ENCODE peak calls at places on chromosomes 11 and 22, in ten cellular contexts. One of them, this sample, is unnamed.

GRCh38 chr11:127627629-127628462 is 627.3 kb upstream of the KIRREL3 start:
- DNase-seq in IMR-90: peak
- DNase-seq in stomach: no peak
- DNase-seq in foreskin fibroblast: no peak
- DNase-seq in heart left ventricle: no peak
- DNase-seq in osteocyte: no peak
- DNase-seq in brain microvascular endothelial cell: no peak
- DNase-seq in progenitor cell of endocrine pancreas: no peak
- DNase-seq in AG04449: no peak
- DNase-seq in lower lobe of right lung: no peak
- DNase-seq in this sample: no peak

GRCh38 chr11:116736763-116737162 is 36.0 kb downstream of the BUD13 start:
- DNase-seq in IMR-90: no peak
- DNase-seq in stomach: no peak
- DNase-seq in foreskin fibroblast: no peak
- DNase-seq in heart left ventricle: no peak
- DNase-seq in osteocyte: no peak
- DNase-seq in brain microvascular endothelial cell: no peak
- DNase-seq in progenitor cell of endocrine pancreas: no peak
- DNase-seq in AG04449: no peak
- DNase-seq in lower lobe of right lung: no peak
- DNase-seq in this sample: no peak

GRCh38 chr22:40258463-40259046 is 80.8 kb downstream of the TNRC6B start:
- DNase-seq in IMR-90: peak
- DNase-seq in stomach: no peak
- DNase-seq in foreskin fibroblast: peak
- DNase-seq in heart left ventricle: no peak
- DNase-seq in osteocyte: no peak
- DNase-seq in brain microvascular endothelial cell: peak
- DNase-seq in progenitor cell of endocrine pancreas: no peak
- DNase-seq in AG04449: no peak
- DNase-seq in lower lobe of right lung: no peak
- DNase-seq in this sample: no peak

GRCh38 chr11:111335596-111335995 is 37.2 kb downstream of the POU2AF3 start:
- DNase-seq in IMR-90: no peak
- DNase-seq in stomach: no peak
- DNase-seq in foreskin fibroblast: peak
- DNase-seq in heart left ventricle: no peak
- DNase-seq in osteocyte: no peak
- DNase-seq in brain microvascular endothelial cell: no peak
- DNase-seq in progenitor cell of endocrine pancreas: no peak
- DNase-seq in AG04449: no peak
- DNase-seq in lower lobe of right lung: no peak
- DNase-seq in this sample: no peak

GRCh38 chr11:705646-706438 is at the start of gene EPS8L2:
- DNase-seq in IMR-90: no peak
- DNase-seq in stomach: peak
- DNase-seq in foreskin fibroblast: peak
- DNase-seq in heart left ventricle: no peak
- DNase-seq in osteocyte: no peak
- DNase-seq in brain microvascular endothelial cell: no peak
- DNase-seq in progenitor cell of endocrine pancreas: no peak
- DNase-seq in AG04449: no peak
- DNase-seq in lower lobe of right lung: peak
- DNase-seq in this sample: peak

GRCh38 chr11:69889400-69890372 is 70.5 kb upstream of the FGF3 start:
- DNase-seq in IMR-90: no peak
- DNase-seq in stomach: no peak
- DNase-seq in foreskin fibroblast: no peak
- DNase-seq in heart left ventricle: no peak
- DNase-seq in osteocyte: no peak
- DNase-seq in brain microvascular endothelial cell: no peak
- DNase-seq in progenitor cell of endocrine pancreas: no peak
- DNase-seq in AG04449: no peak
- DNase-seq in lower lobe of right lung: no peak
- DNase-seq in this sample: no peak

GRCh38 chr11:15229069-15229468 is 114.3 kb downstream of the INSC start:
- DNase-seq in IMR-90: peak
- DNase-seq in stomach: no peak
- DNase-seq in foreskin fibroblast: peak
- DNase-seq in heart left ventricle: no peak
- DNase-seq in osteocyte: no peak
- DNase-seq in brain microvascular endothelial cell: no peak
- DNase-seq in progenitor cell of endocrine pancreas: no peak
- DNase-seq in AG04449: no peak
- DNase-seq in lower lobe of right lung: no peak
- DNase-seq in this sample: no peak

GRCh38 chr11:65389294-65389980 is 3.0 kb downstream of the FRMD8 start:
- DNase-seq in IMR-90: no peak
- DNase-seq in stomach: no peak
- DNase-seq in foreskin fibroblast: no peak
- DNase-seq in heart left ventricle: no peak
- DNase-seq in osteocyte: no peak
- DNase-seq in brain microvascular endothelial cell: no peak
- DNase-seq in progenitor cell of endocrine pancreas: no peak
- DNase-seq in AG04449: no peak
- DNase-seq in lower lobe of right lung: no peak
- DNase-seq in this sample: no peak

GRCh38 chr11:114426280-114426679 is 13.0 kb upstream of the REXO2 start:
- DNase-seq in IMR-90: no peak
- DNase-seq in stomach: peak
- DNase-seq in foreskin fibroblast: no peak
- DNase-seq in heart left ventricle: no peak
- DNase-seq in osteocyte: no peak
- DNase-seq in brain microvascular endothelial cell: no peak
- DNase-seq in progenitor cell of endocrine pancreas: no peak
- DNase-seq in AG04449: no peak
- DNase-seq in lower lobe of right lung: no peak
- DNase-seq in this sample: no peak

GRCh38 chr11:114432893-114433292 is 6.4 kb upstream of the REXO2 start:
- DNase-seq in IMR-90: no peak
- DNase-seq in stomach: no peak
- DNase-seq in foreskin fibroblast: no peak
- DNase-seq in heart left ventricle: no peak
- DNase-seq in osteocyte: no peak
- DNase-seq in brain microvascular endothelial cell: no peak
- DNase-seq in progenitor cell of endocrine pancreas: no peak
- DNase-seq in AG04449: no peak
- DNase-seq in lower lobe of right lung: no peak
- DNase-seq in this sample: no peak

GRCh38 chr11:114433376-114433775 is 5.9 kb upstream of the REXO2 start:
- DNase-seq in IMR-90: no peak
- DNase-seq in stomach: no peak
- DNase-seq in foreskin fibroblast: no peak
- DNase-seq in heart left ventricle: no peak
- DNase-seq in osteocyte: no peak
- DNase-seq in brain microvascular endothelial cell: no peak
- DNase-seq in progenitor cell of endocrine pancreas: no peak
- DNase-seq in AG04449: no peak
- DNase-seq in lower lobe of right lung: no peak
- DNase-seq in this sample: no peak

DNA sequence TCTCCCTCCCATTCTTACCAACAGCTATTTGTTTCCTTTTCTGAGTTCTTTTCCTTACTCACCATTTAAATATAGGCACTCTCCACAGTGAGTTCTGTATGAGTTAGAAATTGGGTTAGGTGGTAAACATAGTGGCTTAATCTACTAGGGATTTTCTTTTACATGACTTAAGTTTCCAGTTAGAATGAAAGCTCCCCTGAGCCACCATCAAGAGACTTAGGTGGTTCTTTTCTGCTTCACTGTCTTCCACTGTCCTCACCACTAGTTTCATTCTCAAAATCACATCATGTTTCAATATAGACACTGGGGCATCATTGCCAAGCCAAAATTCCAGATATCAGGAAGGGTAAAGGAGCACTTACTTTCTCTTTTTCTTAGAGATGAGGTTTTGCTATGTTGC is 9.0 kb upstream of the REXO2 start:
- DNase-seq in IMR-90: no peak
- DNase-seq in stomach: no peak
- DNase-seq in foreskin fibroblast: no peak
- DNase-seq in heart left ventricle: no peak
- DNase-seq in osteocyte: no peak
- DNase-seq in brain microvascular endothelial cell: no peak
- DNase-seq in progenitor cell of endocrine pancreas: no peak
- DNase-seq in AG04449: no peak
- DNase-seq in lower lobe of right lung: no peak
- DNase-seq in this sample: no peak
- TF ChIP-seq CTCF in IMR-90: no peak
- TF ChIP-seq CTCF in stomach: no peak
- TF ChIP-seq CTCF in foreskin fibroblast: no peak
- TF ChIP-seq CTCF in heart left ventricle: no peak
- TF ChIP-seq CTCF in osteocyte: no peak
- TF ChIP-seq CTCF in brain microvascular endothelial cell: no peak
- TF ChIP-seq CTCF in progenitor cell of endocrine pancreas: no peak
- TF ChIP-seq CTCF in AG04449: no peak
- TF ChIP-seq CTCF in lower lobe of right lung: no peak
- TF ChIP-seq CTCF in this sample: no peak

GRCh38 chr11:120226714-120227113 is 13.2 kb upstream of the POU2F3 start:
- DNase-seq in IMR-90: no peak
- DNase-seq in stomach: no peak
- DNase-seq in foreskin fibroblast: no peak
- DNase-seq in heart left ventricle: no peak
- DNase-seq in osteocyte: no peak
- DNase-seq in brain microvascular endothelial cell: no peak
- DNase-seq in progenitor cell of endocrine pancreas: no peak
- DNase-seq in AG04449: no peak
- DNase-seq in lower lobe of right lung: no peak
- DNase-seq in this sample: no peak

GRCh38 chr11:120229451-120230424 is 10.2 kb upstream of the POU2F3 start:
- DNase-seq in IMR-90: peak
- DNase-seq in stomach: no peak
- DNase-seq in foreskin fibroblast: peak
- DNase-seq in heart left ventricle: no peak
- DNase-seq in osteocyte: no peak
- DNase-seq in brain microvascular endothelial cell: no peak
- DNase-seq in progenitor cell of endocrine pancreas: no peak
- DNase-seq in AG04449: no peak
- DNase-seq in lower lobe of right lung: no peak
- DNase-seq in this sample: no peak

GRCh38 chr11:120227228-120227852 is 12.6 kb upstream of the POU2F3 start:
- DNase-seq in IMR-90: no peak
- DNase-seq in stomach: no peak
- DNase-seq in foreskin fibroblast: no peak
- DNase-seq in heart left ventricle: no peak
- DNase-seq in osteocyte: no peak
- DNase-seq in brain microvascular endothelial cell: no peak
- DNase-seq in progenitor cell of endocrine pancreas: no peak
- DNase-seq in AG04449: no peak
- DNase-seq in lower lobe of right lung: no peak
- DNase-seq in this sample: no peak

GRCh38 chr11:120230433-120231071 is 9.4 kb upstream of the POU2F3 start:
- DNase-seq in IMR-90: no peak
- DNase-seq in stomach: no peak
- DNase-seq in foreskin fibroblast: no peak
- DNase-seq in heart left ventricle: no peak
- DNase-seq in osteocyte: no peak
- DNase-seq in brain microvascular endothelial cell: no peak
- DNase-seq in progenitor cell of endocrine pancreas: no peak
- DNase-seq in AG04449: no peak
- DNase-seq in lower lobe of right lung: no peak
- DNase-seq in this sample: no peak

DNA sequence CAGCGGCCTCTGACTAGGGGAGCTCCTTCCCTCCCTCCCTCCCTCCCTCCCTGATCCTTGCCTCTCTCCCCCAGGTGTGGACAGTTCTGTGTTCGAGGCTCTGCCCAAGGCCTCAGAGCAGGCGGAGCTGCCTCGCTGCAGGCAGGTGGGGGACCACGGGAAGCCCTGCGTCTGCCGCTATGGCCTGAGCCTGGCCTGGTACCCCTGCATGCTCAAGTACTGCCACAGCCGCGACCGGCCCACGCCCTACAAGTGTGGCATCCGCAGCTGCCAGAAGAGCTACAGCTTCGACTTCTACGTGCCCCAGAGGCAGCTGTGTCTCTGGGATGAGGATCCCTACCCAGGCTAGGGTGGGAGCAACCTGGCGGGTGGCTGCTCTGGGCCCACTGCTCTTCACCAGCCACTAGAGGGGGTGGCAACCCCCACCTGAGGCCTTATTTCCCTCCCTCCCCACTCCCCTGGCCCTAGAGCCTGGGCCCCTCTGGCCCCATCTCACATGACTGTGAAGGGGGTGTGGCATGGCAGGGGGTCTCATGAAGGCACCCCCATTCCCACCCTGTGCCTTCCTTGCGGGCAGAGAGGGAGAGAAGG is 11.1 kb upstream of the POU2F3 start:
- DNase-seq in IMR-90: no peak
- DNase-seq in stomach: no peak
- DNase-seq in foreskin fibroblast: no peak
- DNase-seq in heart left ventricle: no peak
- DNase-seq in osteocyte: no peak
- DNase-seq in brain microvascular endothelial cell: no peak
- DNase-seq in progenitor cell of endocrine pancreas: no peak
- DNase-seq in AG04449: no peak
- DNase-seq in lower lobe of right lung: no peak
- DNase-seq in this sample: no peak
- TF ChIP-seq CTCF in IMR-90: peak
- TF ChIP-seq CTCF in stomach: no peak
- TF ChIP-seq CTCF in foreskin fibroblast: peak
- TF ChIP-seq CTCF in heart left ventricle: peak
- TF ChIP-seq CTCF in osteocyte: no peak
- TF ChIP-seq CTCF in brain microvascular endothelial cell: peak
- TF ChIP-seq CTCF in progenitor cell of endocrine pancreas: peak
- TF ChIP-seq CTCF in AG04449: peak
- TF ChIP-seq CTCF in lower lobe of right lung: no peak
- TF ChIP-seq CTCF in this sample: peak

DNA sequence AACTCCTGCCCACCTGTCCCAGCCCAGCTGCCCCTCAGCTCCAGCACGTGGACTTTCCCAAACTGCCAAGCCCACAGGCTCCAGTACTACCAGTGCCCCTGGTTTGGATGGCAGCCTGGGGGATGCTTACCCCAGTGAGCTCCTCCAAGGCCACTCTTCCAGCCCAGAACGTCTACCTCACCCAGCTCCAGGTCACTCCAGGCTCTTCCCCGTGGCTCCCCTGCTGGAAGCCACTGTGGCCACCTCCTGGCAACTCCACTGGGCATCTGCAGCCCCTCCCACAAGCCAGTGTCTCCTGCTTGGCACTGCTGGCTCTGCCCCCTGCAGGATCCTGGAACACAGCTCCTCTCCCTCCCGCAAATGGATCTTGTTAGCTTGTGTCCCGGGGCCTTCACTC is 29.3 kb downstream of the LMO1 start:
- DNase-seq in IMR-90: no peak
- DNase-seq in stomach: no peak
- DNase-seq in foreskin fibroblast: no peak
- DNase-seq in heart left ventricle: no peak
- DNase-seq in osteocyte: no peak
- DNase-seq in brain microvascular endothelial cell: no peak
- DNase-seq in progenitor cell of endocrine pancreas: no peak
- DNase-seq in AG04449: no peak
- DNase-seq in lower lobe of right lung: peak
- DNase-seq in this sample: no peak
- TF ChIP-seq CTCF in IMR-90: no peak
- TF ChIP-seq CTCF in stomach: no peak
- TF ChIP-seq CTCF in foreskin fibroblast: no peak
- TF ChIP-seq CTCF in heart left ventricle: no peak
- TF ChIP-seq CTCF in osteocyte: no peak
- TF ChIP-seq CTCF in brain microvascular endothelial cell: peak
- TF ChIP-seq CTCF in progenitor cell of endocrine pancreas: no peak
- TF ChIP-seq CTCF in AG04449: no peak
- TF ChIP-seq CTCF in lower lobe of right lung: no peak
- TF ChIP-seq CTCF in this sample: no peak

GRCh38 chr11:134389464-134390180 is 22.4 kb downstream of the B3GAT1 start:
- DNase-seq in IMR-90: no peak
- DNase-seq in stomach: no peak
- DNase-seq in foreskin fibroblast: no peak
- DNase-seq in heart left ventricle: no peak
- DNase-seq in osteocyte: no peak
- DNase-seq in brain microvascular endothelial cell: no peak
- DNase-seq in progenitor cell of endocrine pancreas: no peak
- DNase-seq in AG04449: no peak
- DNase-seq in lower lobe of right lung: no peak
- DNase-seq in this sample: no peak

GRCh38 chr11:134387501-134387900 is 24.5 kb downstream of the B3GAT1 start:
- DNase-seq in IMR-90: no peak
- DNase-seq in stomach: no peak
- DNase-seq in foreskin fibroblast: no peak
- DNase-seq in heart left ventricle: no peak
- DNase-seq in osteocyte: no peak
- DNase-seq in brain microvascular endothelial cell: no peak
- DNase-seq in progenitor cell of endocrine pancreas: no peak
- DNase-seq in AG04449: no peak
- DNase-seq in lower lobe of right lung: no peak
- DNase-seq in this sample: no peak

GRCh38 chr11:134390706-134391105 is 21.3 kb downstream of the B3GAT1 start:
- DNase-seq in IMR-90: no peak
- DNase-seq in stomach: no peak
- DNase-seq in foreskin fibroblast: no peak
- DNase-seq in heart left ventricle: no peak
- DNase-seq in osteocyte: no peak
- DNase-seq in brain microvascular endothelial cell: no peak
- DNase-seq in progenitor cell of endocrine pancreas: no peak
- DNase-seq in AG04449: no peak
- DNase-seq in lower lobe of right lung: no peak
- DNase-seq in this sample: no peak

GRCh38 chr11:134386945-134387344 is 25.1 kb downstream of the B3GAT1 start:
- DNase-seq in IMR-90: no peak
- DNase-seq in stomach: no peak
- DNase-seq in foreskin fibroblast: no peak
- DNase-seq in heart left ventricle: no peak
- DNase-seq in osteocyte: no peak
- DNase-seq in brain microvascular endothelial cell: no peak
- DNase-seq in progenitor cell of endocrine pancreas: no peak
- DNase-seq in AG04449: no peak
- DNase-seq in lower lobe of right lung: no peak
- DNase-seq in this sample: no peak

DNA sequence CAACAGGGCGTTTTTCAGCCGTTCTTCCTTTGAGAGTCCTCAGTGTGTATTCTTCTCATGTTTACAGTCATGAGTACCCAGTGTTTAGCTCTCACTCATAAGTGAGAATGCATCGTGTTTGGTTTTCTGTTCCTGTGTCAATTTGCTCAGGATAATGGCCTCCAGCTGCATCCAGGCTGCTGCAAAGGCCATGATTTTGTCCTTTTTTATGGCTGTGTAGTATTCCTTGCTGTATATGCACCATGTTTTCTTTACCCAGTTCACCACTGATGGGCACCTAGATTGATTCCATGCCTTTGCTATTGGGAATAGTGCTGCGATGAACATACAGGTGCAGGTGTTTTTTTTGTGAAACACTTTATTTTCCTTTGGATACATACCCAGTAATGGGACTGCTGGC is 23.5 kb downstream of the B3GAT1 start:
- DNase-seq in IMR-90: no peak
- DNase-seq in stomach: no peak
- DNase-seq in foreskin fibroblast: no peak
- DNase-seq in heart left ventricle: no peak
- DNase-seq in osteocyte: no peak
- DNase-seq in brain microvascular endothelial cell: no peak
- DNase-seq in progenitor cell of endocrine pancreas: no peak
- DNase-seq in AG04449: no peak
- DNase-seq in lower lobe of right lung: no peak
- DNase-seq in this sample: no peak
- TF ChIP-seq CTCF in IMR-90: no peak
- TF ChIP-seq CTCF in stomach: no peak
- TF ChIP-seq CTCF in foreskin fibroblast: no peak
- TF ChIP-seq CTCF in heart left ventricle: no peak
- TF ChIP-seq CTCF in osteocyte: no peak
- TF ChIP-seq CTCF in brain microvascular endothelial cell: no peak
- TF ChIP-seq CTCF in progenitor cell of endocrine pancreas: no peak
- TF ChIP-seq CTCF in AG04449: no peak
- TF ChIP-seq CTCF in lower lobe of right lung: no peak
- TF ChIP-seq CTCF in this sample: no peak